ENCODE peak calls at places on chromosome X, in four cellular contexts. E, P, N and G are unnamed samples.

GRCh38 chrX:29145316-29145715 is 558.1 kb downstream of the IL1RAPL1 start:
- DNase-seq in N (no peak), P (no peak), E (no peak), G (no peak)

GRCh38 chrX:7941390-7942042 is 14.3 kb upstream of the PNPLA4 start:
- DNase-seq in N (no peak), E (no peak), P (no peak), G (no peak)

GRCh38 chrX:28854637-28855036 is 267.4 kb downstream of the IL1RAPL1 start:
- DNase-seq in P (no peak), N (no peak), E (no peak), G (no peak)

GRCh38 chrX:44698328-44698727 is 145.5 kb upstream of the DUSP21 start:
- DNase-seq in E (no peak), N (no peak), P (no peak), G (no peak)

GRCh38 chrX:9859711-9860555 is 73.7 kb downstream of the SHROOM2 start:
- DNase-seq in N (no peak), P (no peak), E (no peak), G (no peak)

GRCh38 chrX:111035256-111035655 is 60.7 kb upstream of the PAK3 start:
- DNase-seq in N (no peak), E (no peak), P (no peak), G (no peak)

GRCh38 chrX:101482296-101482695 is 3.0 kb upstream of the ARMCX4 start:
- DNase-seq in E (no peak), N (no peak), P (no peak), G (no peak)

GRCh38 chrX:100911731-100912130 is 17.0 kb downstream of the XKRX start:
- DNase-seq in E (no peak), N (no peak), P (no peak), G (no peak)

GRCh38 chrX:70482300-70482699 is 37.7 kb downstream of the DLG3 start:
- DNase-seq in N (no peak), P (no peak), E (no peak), G (no peak)

GRCh38 chrX:10326578-10326977 is 169.8 kb downstream of the CLCN4 start:
- DNase-seq in P (no peak), E (no peak), N (no peak), G (no peak)

GRCh38 chrX:136768469-136769084 is 12.2 kb downstream of the ARHGEF6 start:
- DNase-seq in E (peak; percentile 69), N (no peak), P (no peak), G (no peak)

GRCh38 chrX:37603938-37604409 is 32.5 kb downstream of the LANCL3 start:
- DNase-seq in N (no peak), E (no peak), P (no peak), G (no peak)

GRCh38 chrX:37679230-37679629 is 6.4 kb upstream of the XK start:
- DNase-seq in E (no peak), N (no peak), P (no peak), G (no peak)

GRCh38 chrX:116961872-116962582 is 499.3 kb upstream of the CT83 start:
- DNase-seq in P (no peak), N (no peak), E (no peak), G (no peak)

GRCh38 chrX:71911023-71911730 is 532 bp downstream of the NHSL2 start:
- DNase-seq in E (peak; percentile 16), P (no peak), N (no peak), G (no peak)

GRCh38 chrX:134932528-134933217 is 58.1 kb upstream of the SMIM10 start:
- DNase-seq in P (no peak), N (no peak), E (no peak), G (no peak)

GRCh38 chrX:109533005-109533404 is 3.6 kb upstream of the NXT2 start:
- DNase-seq in P (no peak), E (no peak), N (no peak), G (no peak)

GRCh38 chrX:41471786-41472185 is 24.6 kb downstream of the NYX start:
- DNase-seq in E (no peak), N (no peak), P (no peak), G (no peak)

GRCh38 chrX:22666441-22666840 is 333.3 kb upstream of the DDX53 start:
- DNase-seq in N (no peak), E (no peak), P (no peak), G (no peak)

GRCh38 chrX:48909703-48910102 is 1.7 kb downstream of the SLC35A2 start:
- DNase-seq in E (no peak), P (no peak), N (no peak), G (no peak)

GRCh38 chrX:29666361-29666760 is 549.0 kb upstream of the MAGEB2 start:
- DNase-seq in P (no peak), E (no peak), N (no peak), G (no peak)

GRCh38 chrX:56928546-56928945 is 66.8 kb downstream of the SPIN3 start:
- DNase-seq in E (no peak), N (no peak), P (no peak), G (no peak)

GRCh38 chrX:120308558-120308957 is 2.7 kb downstream of the TMEM255A start:
- DNase-seq in E (no peak), N (no peak), P (no peak), G (no peak)

GRCh38 chrX:152904151-152905080 is 6.5 kb downstream of the ZNF185 start:
- DNase-seq in N (no peak), P (no peak), E (peak; percentile 36), G (peak; percentile 7)

GRCh38 chrX:43552166-43552565 is 103.9 kb upstream of the MAOA start:
- DNase-seq in N (no peak), P (no peak), E (no peak), G (no peak)